ENCODE peak calls at places on chromosomes 11 and 22, in four cellular contexts. C, I, G and S are unnamed samples.

GRCh38 chr11:21582791-21583190 is 610.1 kb upstream of the ANO5 start:
- DNase-seq in G (no peak), I (no peak), C (no peak), S (no peak)

GRCh38 chr22:48102581-48102980 is 1340.1 kb downstream of the TBC1D22A start:
- DNase-seq in C (no peak), G (no peak), I (no peak), S (no peak)

GRCh38 chr11:125592305-125593112 is at the start of gene STT3A:
- DNase-seq in C (peak; percentile 100), G (peak; percentile 100), I (peak; percentile 99), S (peak; percentile 90)

GRCh38 chr11:36376315-36376887 is 80.3 kb downstream of the PRR5L start:
- DNase-seq in I (peak; percentile 26), C (peak; percentile 63), G (no peak), S (no peak)

GRCh38 chr11:69888671-69889076 is 69.5 kb upstream of the FGF3 start:
- DNase-seq in C (no peak), G (no peak), I (peak; percentile 53), S (peak; percentile 35)

GRCh38 chr11:45924036-45924915 is 1.8 kb downstream of the LARGE2 start:
- DNase-seq in I (peak; percentile 10), C (no peak), G (no peak), S (peak; percentile 18)

GRCh38 chr11:62433141-62433543 is 14.3 kb downstream of the SCGB1A1 start:
- DNase-seq in I (no peak), C (no peak), G (no peak), S (no peak)

GRCh38 chr11:86629070-86629706 is 43.2 kb downstream of the ME3 start:
- DNase-seq in I (no peak), C (no peak), G (no peak), S (no peak)

GRCh38 chr22:38398609-38399401 is 56.2 kb downstream of the KCNJ4 start:
- DNase-seq in C (peak; percentile 87), G (peak; percentile 21), I (peak; percentile 89), S (peak; percentile 79)

GRCh38 chr11:44950036-44950624 is 553 bp downstream of the TP53I11 start:
- DNase-seq in I (no peak), C (peak; percentile 55), G (no peak), S (peak; percentile 58)

GRCh38 chr11:72446929-72447753 is 12.8 kb upstream of the CLPB start:
- DNase-seq in C (no peak), I (no peak), G (peak; percentile 24), S (no peak)

GRCh38 chr22:20552913-20553401 is 45.5 kb downstream of the MED15 start:
- DNase-seq in I (no peak), C (no peak), G (no peak), S (no peak)

GRCh38 chr11:1947592-1948237 is 583 bp downstream of the MRPL23 start:
- DNase-seq in G (no peak), C (no peak), I (no peak), S (no peak)

GRCh38 chr22:35043251-35043931 is 22.6 kb upstream of the ISX start:
- DNase-seq in C (no peak), G (no peak), I (no peak), S (no peak)
- TF ChIP-seq CTCF in C (no peak), G (no peak), I (no peak), S (no peak)

GRCh38 chr22:29883831-29884139 is 811 bp downstream of the MTMR3 start:
- DNase-seq in I (no peak), G (no peak), C (no peak), S (no peak)

GRCh38 chr22:29885610-29886009 is 2.6 kb downstream of the MTMR3 start:
- DNase-seq in I (no peak), G (no peak), C (no peak), S (no peak)

GRCh38 chr22:29886601-29887000 is 3.6 kb downstream of the MTMR3 start:
- DNase-seq in C (no peak), I (no peak), G (no peak), S (no peak)

GRCh38 chr22:29882716-29883044 is 294 bp upstream of the MTMR3 start:
- DNase-seq in C (no peak), I (no peak), G (no peak), S (no peak)

DNA sequence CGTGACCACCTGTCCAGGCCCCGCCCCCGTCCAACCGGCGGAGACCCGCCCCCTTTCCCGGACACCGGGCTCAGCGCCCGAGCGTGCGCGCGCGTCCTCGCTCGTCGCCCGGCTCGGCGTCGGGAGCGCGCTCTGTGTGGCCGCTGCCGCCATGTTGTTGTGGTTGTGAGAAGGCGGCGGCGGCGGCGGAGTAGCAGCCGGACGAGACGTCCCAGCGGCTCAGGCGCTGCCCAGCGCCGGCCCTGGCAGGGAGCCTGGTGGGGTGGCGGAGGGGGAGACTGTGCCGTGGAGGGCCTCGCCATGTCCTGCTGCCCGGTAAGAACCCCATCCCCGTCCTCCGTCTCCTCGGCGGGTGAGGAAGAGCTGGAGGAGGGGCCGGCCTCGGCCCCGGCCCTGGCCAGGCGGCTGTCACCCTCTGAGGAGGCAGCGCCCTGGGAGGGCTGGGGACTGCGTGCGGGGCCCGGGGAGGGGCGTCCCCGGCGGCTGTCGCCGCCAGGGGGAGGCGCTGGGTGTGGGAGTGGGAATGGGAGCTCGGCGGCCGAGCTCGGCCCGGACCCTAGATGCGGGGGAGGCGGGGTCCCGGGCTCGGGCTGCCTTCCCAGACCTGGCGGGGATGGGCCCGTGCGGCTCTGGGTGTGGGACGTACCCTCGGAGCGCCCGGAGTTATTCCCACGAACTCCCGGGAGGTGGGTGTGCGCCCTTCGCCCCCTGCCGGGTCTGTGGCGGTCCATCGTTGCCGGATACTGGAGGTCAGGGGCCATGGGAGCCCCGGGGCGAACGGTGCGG is at the start of gene MTMR3:
- DNase-seq in G (peak; percentile 66), I (peak; percentile 94), C (peak; percentile 96), S (peak; percentile 98)
- TF ChIP-seq CTCF in G (peak; percentile 31), I (peak; percentile 61), C (peak; percentile 52), S (no peak)

DNA sequence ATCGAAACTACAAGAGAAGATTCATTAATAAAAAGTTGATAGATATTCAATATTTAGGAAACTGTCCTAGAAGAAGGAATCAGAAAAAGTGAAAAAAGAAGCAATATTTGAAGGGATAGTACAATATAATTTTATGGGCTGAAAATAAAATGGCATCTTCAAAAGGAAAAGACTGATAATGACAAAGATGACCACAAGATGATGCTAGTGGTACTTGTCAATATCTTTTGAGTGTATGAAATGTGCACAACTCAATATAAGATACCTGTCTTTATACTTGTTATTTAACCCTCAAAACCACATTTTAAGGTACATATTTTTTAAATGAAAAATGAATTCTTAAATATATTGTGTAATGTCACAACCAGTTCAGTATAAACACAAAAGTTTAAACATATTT is 1059.6 kb upstream of the RAG2 start:
- DNase-seq in C (no peak), I (no peak), G (no peak), S (no peak)
- TF ChIP-seq CTCF in C (no peak), I (no peak), G (peak; percentile 56), S (no peak)

GRCh38 chr22:41197046-41197807 is 7.9 kb upstream of the L3MBTL2 start:
- DNase-seq in G (no peak), C (peak; percentile 87), I (peak; percentile 87), S (peak; percentile 89)
- TF ChIP-seq CTCF in G (peak; percentile 17), C (no peak), I (peak; percentile 29), S (no peak)

GRCh38 chr11:122632178-122632824 is 23.2 kb upstream of the UBASH3B start:
- DNase-seq in I (no peak), C (no peak), G (no peak), S (no peak)

GRCh38 chr11:122628691-122629555 is 26.6 kb upstream of the UBASH3B start:
- DNase-seq in C (peak; percentile 71), G (peak; percentile 51), I (peak; percentile 45), S (peak; percentile 47)

GRCh38 chr11:122637538-122637937 is 18.0 kb upstream of the UBASH3B start:
- DNase-seq in I (no peak), C (no peak), G (no peak), S (no peak)

GRCh38 chr11:122634507-122634906 is 21.0 kb upstream of the UBASH3B start:
- DNase-seq in G (no peak), I (peak; percentile 25), C (no peak), S (no peak)

GRCh38 chr11:122633219-122633829 is 22.2 kb upstream of the UBASH3B start:
- DNase-seq in I (peak; percentile 16), C (no peak), G (no peak), S (no peak)
- TF ChIP-seq CTCF in I (peak; percentile 65), C (peak; percentile 39), G (peak; percentile 67), S (no peak)

GRCh38 chr11:100908746-100909145 is 220.9 kb downstream of the PGR start:
- DNase-seq in G (no peak), I (no peak), C (no peak), S (no peak)
- TF ChIP-seq CTCF in G (peak; percentile 6), I (no peak), C (no peak), S (no peak)

GRCh38 chr22:26687439-26687838 is 30.1 kb downstream of the MIAT start:
- DNase-seq in I (no peak), G (no peak), C (no peak), S (no peak)

GRCh38 chr22:26691377-26691716 is 34.0 kb downstream of the MIAT start:
- DNase-seq in I (no peak), C (no peak), G (no peak), S (no peak)

GRCh38 chr22:26690654-26691376 is 33.4 kb downstream of the MIAT start:
- DNase-seq in I (no peak), C (no peak), G (no peak), S (no peak)

GRCh38 chr22:26692215-26692614 is 34.8 kb downstream of the MIAT start:
- DNase-seq in I (no peak), C (no peak), G (no peak), S (no peak)

DNA sequence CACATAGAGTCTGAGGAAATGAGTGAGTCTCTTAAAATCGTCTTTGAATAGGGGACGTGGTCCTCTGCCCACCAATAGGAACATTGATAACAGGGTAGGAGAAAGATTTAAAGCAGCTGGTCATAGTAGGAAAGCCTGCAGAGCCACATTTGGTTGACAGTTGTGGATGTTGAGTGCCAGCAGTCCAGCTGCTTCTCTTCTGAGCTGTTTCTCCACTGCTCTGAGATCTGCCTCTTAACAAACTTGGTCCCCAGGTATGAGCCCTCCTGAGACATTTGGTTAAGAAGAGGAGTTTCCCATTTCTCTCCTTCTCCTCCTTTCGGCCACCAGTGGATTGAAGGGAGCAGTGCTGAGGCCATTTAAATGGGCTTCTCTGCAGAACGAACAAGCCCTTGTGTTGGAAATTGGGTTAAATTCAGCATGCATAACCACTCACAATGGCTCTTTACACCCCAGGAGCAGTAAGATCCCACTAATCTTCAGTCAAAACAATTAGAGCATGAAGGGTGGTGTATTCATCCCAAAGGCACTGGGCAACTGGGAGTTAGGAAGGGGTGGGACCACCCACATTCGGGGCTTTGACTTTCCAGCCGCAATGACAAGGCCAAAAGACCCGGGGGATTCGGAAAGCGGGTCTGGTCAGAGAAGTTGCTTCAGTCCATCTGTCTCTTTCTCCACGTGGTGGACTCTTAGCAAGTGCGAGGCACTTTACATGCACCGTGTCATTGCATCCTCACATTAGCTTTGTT is 32.3 kb downstream of the MIAT start:
- DNase-seq in G (no peak), C (no peak), I (no peak), S (no peak)
- TF ChIP-seq CTCF in G (no peak), C (no peak), I (no peak), S (no peak)

DNA sequence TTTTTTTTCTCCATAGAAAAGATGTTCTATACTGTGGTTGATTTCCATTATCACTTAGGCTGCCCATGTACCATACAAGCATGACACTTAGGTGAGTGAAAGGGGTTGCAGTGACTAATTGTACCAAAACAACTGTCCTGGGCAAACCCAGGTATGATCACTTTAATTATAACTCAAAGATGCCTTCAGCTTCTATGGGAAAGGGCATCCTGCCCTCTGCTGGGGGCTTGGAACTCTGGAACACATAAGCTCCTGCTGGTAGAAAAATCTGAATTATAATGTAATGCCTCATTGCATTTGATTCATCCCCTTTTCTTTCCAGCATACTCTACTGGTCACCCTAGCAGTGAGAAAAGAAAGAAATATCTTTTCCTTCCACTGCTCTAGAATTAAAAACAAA is 206.3 kb downstream of the DDX10 start:
- DNase-seq in C (no peak), I (peak; percentile 15), G (peak; percentile 3), S (no peak)
- TF ChIP-seq CTCF in C (no peak), I (peak; percentile 63), G (peak; percentile 72), S (no peak)